ENCODE peak calls at places on chromosomes 3 and 15, in eight cellular contexts. T is ELF-1, N is cardiac fibroblast, F is iris pigment epithelial cell, G is tibial artery, V is DMS53, K is HT1080, J is colonic mucosa. U is an unnamed sample.

GRCh38 chr15:80415331-80415730 is 11.1 kb downstream of the ARNT2 start:
- DNase-seq in T (no peak), V (no peak), N (no peak), K (no peak), G (no peak), F (no peak), J (no peak), U (no peak)

GRCh38 chr15:55846108-55846707 is 103.3 kb upstream of the PRTG start:
- DNase-seq in F (peak), G (no peak), N (peak), V (peak), J (peak), K (peak), T (peak), U (peak)

GRCh38 chr15:78044407-78045155 is 32.9 kb downstream of the TBC1D2B start:
- DNase-seq in T (no peak), N (no peak), F (peak), K (no peak), J (peak), G (no peak), V (no peak), U (peak)

GRCh38 chr15:31169558-31169957 is 68.0 kb upstream of the TRPM1 start:
- DNase-seq in F (no peak), N (no peak), G (no peak), J (no peak), T (no peak), V (no peak), K (no peak), U (no peak)

GRCh38 chr3:172397716-172398405 is 50.4 kb downstream of the GHSR start:
- DNase-seq in N (peak), F (peak), T (no peak), G (no peak), V (peak), J (no peak), K (no peak), U (peak)

GRCh38 chr15:85937661-85938060 is 142.0 kb upstream of the AGBL1 start:
- DNase-seq in K (no peak), G (no peak), N (no peak), T (no peak), J (no peak), V (no peak), F (no peak), U (no peak)

GRCh38 chr15:83209333-83209732 is 1.7 kb upstream of the HDGFL3 start:
- DNase-seq in N (no peak), T (peak), V (no peak), J (no peak), G (no peak), K (no peak), F (no peak), U (no peak)

GRCh38 chr15:32739522-32739921 is 21.7 kb downstream of the GREM1 start:
- DNase-seq in F (no peak), K (no peak), J (no peak), V (no peak), T (no peak), N (peak), G (no peak), U (no peak)

GRCh38 chr15:73341886-73342600 is 26.7 kb downstream of the HCN4 start:
- DNase-seq in F (no peak), N (no peak), G (no peak), V (no peak), K (no peak), T (no peak), J (no peak), U (peak)

GRCh38 chr3:16205156-16205870 is 30.8 kb downstream of the GALNT15 start:
- DNase-seq in T (no peak), K (peak), F (peak), J (no peak), G (no peak), V (no peak), N (peak), U (peak)

GRCh38 chr3:134327594-134327975 is 46.7 kb downstream of the AMOTL2 start:
- DNase-seq in N (peak), G (no peak), J (no peak), V (no peak), F (peak), T (peak), K (peak), U (peak)

GRCh38 chr3:152402698-152403456 is 134.1 kb downstream of the MBNL1 start:
- DNase-seq in F (peak), N (peak), J (no peak), G (no peak), T (no peak), K (peak), V (peak), U (no peak)

GRCh38 chr3:11001020-11001657 is 8.6 kb downstream of the SLC6A1 start:
- DNase-seq in K (no peak), V (peak), T (no peak), G (no peak), F (no peak), J (no peak), N (peak), U (peak)